ENCODE peak calls at places on chromosomes 13 and 19, in nine cellular contexts. I is stimulated activated CD8-positive, alpha-beta memory T cell treated with anti-CD3 and anti-CD28 coated beads, Interleukin-7, amount 100 ng/mL, for 4 hours; W is cardiac fibroblast; L is GM03348; B is body of pancreas; C is EL; X is activated CD4-positive, alpha-beta T cell treated with anti-CD3 and anti-CD28 coated beads, Interleukin-2, amount 10 ng/mL, durations not matched to agents 24 days and 14 days; E is effector CD4-positive, alpha-beta T cell; V is AG08396. U is an unnamed sample.

GRCh38 chr13:40164137-40164536 is 502.3 kb downstream of the FOXO1 start:
- DNase-seq in W (peak), B (no peak), X (no peak), C (peak), E (no peak), I (no peak), V (no peak), L (peak), U (no peak)

GRCh38 chr19:45601524-45602522 is at the start of gene GPR4:
- DNase-seq in I (no peak), V (no peak), B (no peak), X (no peak), E (no peak), L (peak), C (peak), W (peak), U (no peak)

GRCh38 chr19:45782820-45783785 is 813 bp upstream of the DMPK start:
- DNase-seq in X (no peak), C (peak), V (peak), B (no peak), L (peak), W (peak), E (no peak), I (no peak), U (no peak)

GRCh38 chr19:13042443-13043130 is 47.3 kb downstream of the NFIX start:
- DNase-seq in E (no peak), V (no peak), C (no peak), I (no peak), X (no peak), L (no peak), W (peak), B (no peak), U (no peak)

GRCh38 chr19:46371371-46371901 is 24.5 kb downstream of the PPP5C start:
- DNase-seq in X (no peak), C (no peak), B (peak), E (no peak), I (no peak), L (no peak), V (no peak), W (no peak), U (no peak)

GRCh38 chr13:105083986-105084385 is 1451.5 kb downstream of the EFNB2 start:
- DNase-seq in I (no peak), E (no peak), B (no peak), V (no peak), L (no peak), X (no peak), C (no peak), W (no peak), U (no peak)

GRCh38 chr19:6495947-6496346 is 6.2 kb downstream of the TUBB4A start:
- DNase-seq in E (no peak), V (no peak), I (no peak), X (no peak), C (no peak), W (no peak), L (peak), B (no peak), U (no peak)

GRCh38 chr13:64928704-64929499 is 2301.2 kb downstream of the PCDH9 start:
- DNase-seq in E (no peak), C (peak), L (peak), B (no peak), I (no peak), W (peak), X (no peak), V (no peak), U (no peak)

GRCh38 chr19:38538793-38539528 is 78.8 kb downstream of the MAP4K1 start:
- DNase-seq in V (no peak), E (peak), C (no peak), B (no peak), I (no peak), X (peak), W (no peak), L (no peak), U (no peak)

GRCh38 chr13:43357435-43358065 is 334.2 kb downstream of the DNAJC15 start:
- DNase-seq in E (no peak), B (no peak), I (no peak), C (no peak), L (no peak), X (no peak), V (no peak), W (no peak), U (no peak)

GRCh38 chr13:98050041-98050466 is 92.8 kb upstream of the FARP1 start:
- DNase-seq in E (no peak), C (peak), W (no peak), X (no peak), L (no peak), I (no peak), V (peak), B (no peak), U (no peak)

GRCh38 chr13:98771838-98772611 is 19.6 kb upstream of the SLC15A1 start:
- DNase-seq in C (no peak), V (no peak), X (no peak), E (no peak), I (no peak), L (no peak), W (no peak), B (peak), U (no peak)

GRCh38 chr19:10975374-10976036 is 14.7 kb downstream of the SMARCA4 start:
- DNase-seq in E (no peak), C (peak), B (no peak), L (peak), V (peak), I (no peak), W (peak), X (no peak), U (no peak)

GRCh38 chr13:42114278-42114677 is 65.8 kb downstream of the DGKH start:
- DNase-seq in I (no peak), V (no peak), B (no peak), E (no peak), W (peak), L (no peak), X (no peak), C (no peak), U (no peak)

GRCh38 chr13:114101325-114101821 is 31.1 kb downstream of the RASA3 start:
- DNase-seq in I (no peak), E (no peak), W (peak), L (peak), V (peak), X (no peak), C (no peak), B (no peak), U (peak)

GRCh38 chr13:33550885-33551284 is 265.3 kb upstream of the STARD13 start:
- DNase-seq in B (no peak), I (no peak), E (no peak), L (no peak), X (no peak), V (no peak), W (no peak), C (no peak), U (no peak)

GRCh38 chr13:39596176-39596575 is 6.8 kb downstream of the LHFPL6 start:
- DNase-seq in B (no peak), E (no peak), V (no peak), W (no peak), L (no peak), C (no peak), X (no peak), I (no peak), U (no peak)

GRCh38 chr19:27974082-27974513 is 1238.9 kb downstream of the UQCRFS1 start:
- DNase-seq in X (peak), C (peak), E (no peak), B (peak), L (peak), W (peak), V (no peak), I (no peak), U (no peak)

GRCh38 chr13:46490129-46490528 is 62.8 kb upstream of the LRCH1 start:
- DNase-seq in I (no peak), W (no peak), E (no peak), L (no peak), C (no peak), V (no peak), X (no peak), B (no peak), U (no peak)

GRCh38 chr19:4583961-4584669 is 24.6 kb upstream of the SEMA6B start:
- DNase-seq in W (peak), E (no peak), C (no peak), L (peak), X (peak), V (peak), B (peak), I (no peak), U (no peak)

GRCh38 chr19:7849631-7850428 is 19.8 kb downstream of the EVI5L start:
- DNase-seq in B (no peak), L (no peak), C (no peak), E (no peak), V (no peak), X (no peak), I (no peak), W (no peak), U (no peak)

GRCh38 chr13:62320129-62320724 is 904.6 kb upstream of the PCDH20 start:
- DNase-seq in L (peak), I (no peak), C (peak), X (no peak), W (peak), E (no peak), B (no peak), V (no peak), U (no peak)

GRCh38 chr13:20182231-20182846 is 10.4 kb downstream of the GJB2 start:
- DNase-seq in X (peak), E (peak), C (peak), B (peak), I (peak), L (peak), V (peak), W (peak), U (no peak)

GRCh38 chr19:5093953-5094718 is 125.2 kb downstream of the KDM4B start:
- DNase-seq in E (no peak), X (no peak), L (no peak), B (no peak), C (no peak), W (no peak), V (no peak), I (no peak), U (no peak)

GRCh38 chr13:72555601-72556000 is 171.8 kb downstream of the MZT1 start:
- DNase-seq in E (no peak), V (no peak), C (no peak), I (no peak), L (no peak), B (no peak), X (no peak), W (no peak), U (no peak)

GRCh38 chr13:110963554-110963970 is 48.7 kb upstream of the ANKRD10 start:
- DNase-seq in E (no peak), L (no peak), B (no peak), I (no peak), V (no peak), C (no peak), X (no peak), W (no peak), U (no peak)

GRCh38 chr13:112616586-112617381 is 28.8 kb upstream of the TUBGCP3 start:
- DNase-seq in E (no peak), L (peak), X (peak), I (no peak), V (peak), B (peak), C (peak), W (peak), U (no peak)

GRCh38 chr19:29404951-29405727 is 120.7 kb upstream of the VSTM2B start:
- DNase-seq in L (peak), B (no peak), I (no peak), V (no peak), C (no peak), E (no peak), X (no peak), W (no peak), U (no peak)

GRCh38 chr13:73416093-73416492 is 357.3 kb downstream of the KLF5 start:
- DNase-seq in I (no peak), V (no peak), B (no peak), L (peak), E (no peak), X (no peak), C (peak), W (no peak), U (no peak)

GRCh38 chr13:67554296-67554695 is 324.2 kb upstream of the PCDH9 start:
- DNase-seq in B (no peak), V (no peak), E (no peak), W (peak), X (no peak), L (no peak), I (no peak), C (no peak), U (no peak)